ENCODE peak calls at places on chromosomes 7 and 10, in eight cellular contexts. One of them, this sample, is unnamed.

GRCh38 chr7:43856996-43857395 is 12.3 kb downstream of the MRPS24 start:
- DNase-seq in HCEC 1CT: peak
- DNase-seq in putamen: no peak
- DNase-seq in HT-29: no peak
- DNase-seq in dorsolateral prefrontal cortex: no peak
- DNase-seq in activated CD4-positive, alpha-beta T cell treated with anti-CD3 and anti-CD28 coated beads, Interleukin-2, amount 50 U/mL, for 24 hours: no peak
- DNase-seq in kidney epithelial cell: no peak
- DNase-seq in RPMI8226: no peak
- DNase-seq in this sample: no peak

GRCh38 chr10:76433161-76434005 is 1002.0 kb downstream of the LRMDA start:
- DNase-seq in HCEC 1CT: no peak
- DNase-seq in putamen: no peak
- DNase-seq in HT-29: no peak
- DNase-seq in dorsolateral prefrontal cortex: no peak
- DNase-seq in activated CD4-positive, alpha-beta T cell treated with anti-CD3 and anti-CD28 coated beads, Interleukin-2, amount 50 U/mL, for 24 hours: no peak
- DNase-seq in kidney epithelial cell: no peak
- DNase-seq in RPMI8226: no peak
- DNase-seq in this sample: no peak

GRCh38 chr10:74925716-74926115 is 99.3 kb downstream of the KAT6B start:
- DNase-seq in HCEC 1CT: no peak
- DNase-seq in putamen: no peak
- DNase-seq in HT-29: no peak
- DNase-seq in dorsolateral prefrontal cortex: no peak
- DNase-seq in activated CD4-positive, alpha-beta T cell treated with anti-CD3 and anti-CD28 coated beads, Interleukin-2, amount 50 U/mL, for 24 hours: no peak
- DNase-seq in kidney epithelial cell: no peak
- DNase-seq in RPMI8226: no peak
- DNase-seq in this sample: no peak

GRCh38 chr10:96417432-96417831 is 58.6 kb upstream of the OPALIN start:
- DNase-seq in HCEC 1CT: no peak
- DNase-seq in putamen: no peak
- DNase-seq in HT-29: no peak
- DNase-seq in dorsolateral prefrontal cortex: no peak
- DNase-seq in activated CD4-positive, alpha-beta T cell treated with anti-CD3 and anti-CD28 coated beads, Interleukin-2, amount 50 U/mL, for 24 hours: no peak
- DNase-seq in kidney epithelial cell: peak
- DNase-seq in RPMI8226: peak
- DNase-seq in this sample: no peak

GRCh38 chr7:92988051-92988450 is 129.7 kb downstream of the SAMD9 start:
- DNase-seq in HCEC 1CT: peak
- DNase-seq in putamen: peak
- DNase-seq in HT-29: peak
- DNase-seq in dorsolateral prefrontal cortex: no peak
- DNase-seq in activated CD4-positive, alpha-beta T cell treated with anti-CD3 and anti-CD28 coated beads, Interleukin-2, amount 50 U/mL, for 24 hours: no peak
- DNase-seq in kidney epithelial cell: no peak
- DNase-seq in RPMI8226: no peak
- DNase-seq in this sample: no peak

GRCh38 chr10:12766222-12766621 is 235.3 kb downstream of the CCDC3 start:
- DNase-seq in HCEC 1CT: no peak
- DNase-seq in putamen: no peak
- DNase-seq in HT-29: no peak
- DNase-seq in dorsolateral prefrontal cortex: no peak
- DNase-seq in activated CD4-positive, alpha-beta T cell treated with anti-CD3 and anti-CD28 coated beads, Interleukin-2, amount 50 U/mL, for 24 hours: no peak
- DNase-seq in kidney epithelial cell: no peak
- DNase-seq in RPMI8226: no peak
- DNase-seq in this sample: no peak

GRCh38 chr7:88218836-88219605 is 817 bp downstream of the SRI start:
- DNase-seq in HCEC 1CT: peak
- DNase-seq in putamen: peak
- DNase-seq in HT-29: peak
- DNase-seq in dorsolateral prefrontal cortex: peak
- DNase-seq in activated CD4-positive, alpha-beta T cell treated with anti-CD3 and anti-CD28 coated beads, Interleukin-2, amount 50 U/mL, for 24 hours: no peak
- DNase-seq in kidney epithelial cell: no peak
- DNase-seq in RPMI8226: peak
- DNase-seq in this sample: peak

GRCh38 chr10:13708256-13708990 is 121.7 kb downstream of the PRPF18 start:
- DNase-seq in HCEC 1CT: no peak
- DNase-seq in putamen: no peak
- DNase-seq in HT-29: no peak
- DNase-seq in dorsolateral prefrontal cortex: no peak
- DNase-seq in activated CD4-positive, alpha-beta T cell treated with anti-CD3 and anti-CD28 coated beads, Interleukin-2, amount 50 U/mL, for 24 hours: no peak
- DNase-seq in kidney epithelial cell: no peak
- DNase-seq in RPMI8226: no peak
- DNase-seq in this sample: no peak